ENCODE peak calls at places on chromosomes 12 and 14, in nine cellular contexts. X is HEK293T, C is coronary artery, Z is H7, N is GM12864, U is DMS153, H is AG08396, T is hippocampal formation, J is left cardiac atrium. S is an unnamed sample.

GRCh38 chr12:22014783-22015144 is 31.3 kb upstream of the CMAS start:
- DNase-seq in X (no peak), C (no peak), Z (no peak), N (no peak), U (no peak), H (no peak), T (no peak), J (no peak), S (no peak)

GRCh38 chr14:70831382-70831781 is 22.1 kb upstream of the MAP3K9 start:
- DNase-seq in X (no peak), C (no peak), Z (no peak), N (no peak), U (no peak), H (no peak), T (no peak), J (no peak), S (no peak)

GRCh38 chr14:69543341-69544249 is 31.1 kb downstream of the CCDC177 start:
- DNase-seq in X (no peak), C (no peak), Z (no peak), N (no peak), U (peak), H (peak), T (peak), J (peak), S (no peak)

GRCh38 chr14:20563966-20564365 is 3.1 kb upstream of the RNASE9 start:
- DNase-seq in X (no peak), C (no peak), Z (no peak), N (no peak), U (no peak), H (no peak), T (no peak), J (no peak), S (no peak)

GRCh38 chr12:6078378-6079083 is 45.9 kb downstream of the VWF start:
- DNase-seq in X (no peak), C (no peak), Z (peak), N (no peak), U (no peak), H (no peak), T (no peak), J (no peak), S (no peak)

GRCh38 chr12:53972152-53972702 is 699 bp upstream of the HOXC11 start:
- DNase-seq in X (no peak), C (no peak), Z (no peak), N (no peak), U (no peak), H (no peak), T (no peak), J (no peak), S (no peak)

GRCh38 chr12:53352331-53353258 is 16.4 kb upstream of the SP7 start:
- DNase-seq in X (peak), C (peak), Z (peak), N (peak), U (peak), H (peak), T (peak), J (peak), S (peak)

GRCh38 chr12:38253778-38254177 is 62.8 kb upstream of the ALG10B start:
- DNase-seq in X (no peak), C (no peak), Z (no peak), N (no peak), U (no peak), H (no peak), T (no peak), J (no peak), S (no peak)

GRCh38 chr12:11765817-11766794 is 116.6 kb downstream of the ETV6 start:
- DNase-seq in X (no peak), C (no peak), Z (no peak), N (peak), U (no peak), H (peak), T (peak), J (peak), S (peak)

GRCh38 chr12:11645391-11645790 is 4.1 kb upstream of the ETV6 start:
- DNase-seq in X (no peak), C (no peak), Z (no peak), N (no peak), U (no peak), H (no peak), T (no peak), J (no peak), S (no peak)

GRCh38 chr12:4857472-4858291 is 52.0 kb upstream of the KCNA1 start:
- DNase-seq in X (peak), C (no peak), Z (peak), N (peak), U (peak), H (peak), T (peak), J (peak), S (peak)

GRCh38 chr14:32913725-32914124 is 25.0 kb upstream of the NPAS3 start:
- DNase-seq in X (no peak), C (no peak), Z (no peak), N (no peak), U (no peak), H (no peak), T (peak), J (no peak), S (peak)

GRCh38 chr14:100875861-100876590 is 27.5 kb downstream of the RTL1 start:
- DNase-seq in X (no peak), C (no peak), Z (no peak), N (no peak), U (no peak), H (no peak), T (no peak), J (peak), S (no peak)

GRCh38 chr14:101350021-101350420 is 211.3 kb upstream of the DIO3 start:
- DNase-seq in X (no peak), C (no peak), Z (no peak), N (no peak), U (no peak), H (no peak), T (no peak), J (no peak), S (no peak)

GRCh38 chr12:132427999-132428871 is 61.7 kb upstream of the FBRSL1 start:
- DNase-seq in X (no peak), C (no peak), Z (peak), N (no peak), U (no peak), H (no peak), T (no peak), J (no peak), S (no peak)

GRCh38 chr14:93780811-93781210 is 7.5 kb downstream of the PRIMA1 start:
- DNase-seq in X (no peak), C (no peak), Z (no peak), N (no peak), U (no peak), H (no peak), T (no peak), J (no peak), S (no peak)

GRCh38 chr12:32292175-32292574 is 107.2 kb upstream of the FGD4 start:
- DNase-seq in X (no peak), C (no peak), Z (no peak), N (no peak), U (no peak), H (no peak), T (no peak), J (no peak), S (no peak)

GRCh38 chr14:31970744-31971143 is 106.4 kb upstream of the ARHGAP5 start:
- DNase-seq in X (no peak), C (no peak), Z (no peak), N (no peak), U (no peak), H (no peak), T (no peak), J (no peak), S (no peak)

GRCh38 chr14:35331605-35332516 is 39.7 kb downstream of the PSMA6 start:
- DNase-seq in X (peak), C (no peak), Z (peak), N (no peak), U (peak), H (no peak), T (no peak), J (no peak), S (no peak)

GRCh38 chr14:61671086-61671485 is 24.2 kb upstream of the HIF1A start:
- DNase-seq in X (no peak), C (no peak), Z (no peak), N (peak), U (no peak), H (no peak), T (no peak), J (no peak), S (no peak)

GRCh38 chr12:9649532-9649940 is 20.0 kb upstream of the CLEC2D start:
- DNase-seq in X (no peak), C (no peak), Z (peak), N (no peak), U (no peak), H (no peak), T (no peak), J (no peak), S (no peak)

GRCh38 chr12:113169697-113170096 is 15.6 kb downstream of the DDX54 start:
- DNase-seq in X (no peak), C (no peak), Z (peak), N (no peak), U (no peak), H (no peak), T (no peak), J (no peak), S (no peak)

GRCh38 chr14:75147423-75148071 is 20.7 kb upstream of the NEK9 start:
- DNase-seq in X (no peak), C (peak), Z (peak), N (no peak), U (no peak), H (peak), T (peak), J (peak), S (peak)

GRCh38 chr14:58941666-58942065 is 246.8 kb upstream of the DAAM1 start:
- DNase-seq in X (no peak), C (no peak), Z (no peak), N (no peak), U (no peak), H (no peak), T (no peak), J (no peak), S (no peak)

GRCh38 chr14:30193791-30194407 is 266.3 kb upstream of the PRKD1 start:
- DNase-seq in X (no peak), C (no peak), Z (no peak), N (no peak), U (no peak), H (peak), T (no peak), J (no peak), S (no peak)

GRCh38 chr12:30533518-30533917 is 162.2 kb downstream of the IPO8 start:
- DNase-seq in X (no peak), C (no peak), Z (no peak), N (no peak), U (no peak), H (no peak), T (no peak), J (no peak), S (no peak)

GRCh38 chr14:67987596-67987995 is 168.0 kb downstream of the RAD51B start:
- DNase-seq in X (no peak), C (no peak), Z (no peak), N (no peak), U (no peak), H (peak), T (no peak), J (no peak), S (no peak)

GRCh38 chr14:95515523-95516517 is 630 bp downstream of the SYNE3 start:
- DNase-seq in X (peak), C (peak), Z (peak), N (peak), U (no peak), H (peak), T (no peak), J (peak), S (peak)

GRCh38 chr12:44307506-44308168 is 471.8 kb downstream of the TMEM117 start:
- DNase-seq in X (no peak), C (no peak), Z (no peak), N (no peak), U (no peak), H (no peak), T (no peak), J (no peak), S (no peak)

GRCh38 chr14:50061664-50062437 is 54.5 kb downstream of the VCPKMT start:
- DNase-seq in X (no peak), C (no peak), Z (no peak), N (peak), U (peak), H (no peak), T (no peak), J (no peak), S (no peak)